ENCODE peak calls at places on chromosomes 7 and 10, in five cellular contexts. One of them, this sample, is unnamed. For H3K4me1, the result is how much of the 10 kb centered on the place peaks cover.

GRCh38 chr10:121681171-121681752 is 83.0 kb upstream of the FGFR2 start:
- DNase-seq in aorta: no peak
- DNase-seq in mesendoderm: peak
- DNase-seq in Panc1: no peak
- DNase-seq in gastrocnemius medialis: no peak
- DNase-seq in this sample: no peak

GRCh38 chr7:138842111-138842510 is 44.1 kb upstream of the ATP6V0A4 start:
- DNase-seq in aorta: no peak
- DNase-seq in Panc1: no peak
- DNase-seq in mesendoderm: peak
- DNase-seq in gastrocnemius medialis: no peak
- DNase-seq in this sample: no peak

GRCh38 chr7:132049462-132050304 is 493.3 kb upstream of the PODXL start:
- DNase-seq in Panc1: peak
- DNase-seq in gastrocnemius medialis: no peak
- DNase-seq in mesendoderm: peak
- DNase-seq in aorta: no peak
- DNase-seq in this sample: no peak

GRCh38 chr7:6416516-6417145 is 31.1 kb downstream of the DAGLB start:
- DNase-seq in aorta: no peak
- DNase-seq in gastrocnemius medialis: no peak
- DNase-seq in mesendoderm: peak
- DNase-seq in Panc1: no peak
- DNase-seq in this sample: no peak

GRCh38 chr7:140909476-140910161 is 15.1 kb downstream of the BRAF start:
- DNase-seq in aorta: no peak
- DNase-seq in gastrocnemius medialis: no peak
- DNase-seq in Panc1: no peak
- DNase-seq in mesendoderm: no peak
- DNase-seq in this sample: no peak

GRCh38 chr7:35482231-35482630 is 212.7 kb downstream of the HERPUD2 start:
- DNase-seq in aorta: no peak
- DNase-seq in mesendoderm: peak
- DNase-seq in gastrocnemius medialis: no peak
- DNase-seq in Panc1: no peak
- DNase-seq in this sample: no peak

GRCh38 chr10:80160361-80161128 is 28.0 kb downstream of the PLAC9 start:
- DNase-seq in aorta: peak
- DNase-seq in Panc1: no peak
- DNase-seq in gastrocnemius medialis: no peak
- DNase-seq in mesendoderm: no peak
- DNase-seq in this sample: no peak

GRCh38 chr10:98920362-98920761 is 315.3 kb downstream of the HPSE2 start:
- DNase-seq in aorta: no peak
- DNase-seq in Panc1: no peak
- DNase-seq in gastrocnemius medialis: no peak
- DNase-seq in mesendoderm: no peak
- DNase-seq in this sample: no peak

GRCh38 chr7:73520673-73521635 is 1.1 kb downstream of the BAZ1B start:
- DNase-seq in mesendoderm: peak
- DNase-seq in aorta: no peak
- DNase-seq in gastrocnemius medialis: no peak
- DNase-seq in Panc1: no peak
- DNase-seq in this sample: no peak

GRCh38 chr10:104117839-104118323 is 4.1 kb upstream of the SFR1 start:
- DNase-seq in gastrocnemius medialis: no peak
- DNase-seq in mesendoderm: no peak
- DNase-seq in Panc1: no peak
- DNase-seq in aorta: no peak
- DNase-seq in this sample: no peak

GRCh38 chr7:140625908-140626868 is 14.4 kb downstream of the DENND2A start:
- DNase-seq in Panc1: no peak
- DNase-seq in mesendoderm: peak
- DNase-seq in aorta: peak
- DNase-seq in gastrocnemius medialis: peak
- DNase-seq in this sample: peak

GRCh38 chr10:50552771-50553535 is 70.8 kb downstream of the SGMS1 start:
- DNase-seq in gastrocnemius medialis: no peak
- DNase-seq in Panc1: no peak
- DNase-seq in aorta: no peak
- DNase-seq in mesendoderm: peak
- DNase-seq in this sample: no peak

GRCh38 chr10:11180228-11180627 is 162.6 kb downstream of the CELF2 start:
- DNase-seq in mesendoderm: no peak
- DNase-seq in Panc1: no peak
- DNase-seq in gastrocnemius medialis: no peak
- DNase-seq in aorta: peak
- DNase-seq in this sample: no peak

GRCh38 chr7:64883113-64883905 is 19.8 kb upstream of the ZNF273 start:
- DNase-seq in aorta: no peak
- DNase-seq in Panc1: no peak
- DNase-seq in mesendoderm: no peak
- DNase-seq in gastrocnemius medialis: no peak
- DNase-seq in this sample: no peak

GRCh38 chr10:62166331-62167154 is 102.1 kb downstream of the RTKN2 start:
- DNase-seq in Panc1: no peak
- DNase-seq in aorta: peak
- DNase-seq in gastrocnemius medialis: peak
- DNase-seq in mesendoderm: no peak
- DNase-seq in this sample: peak

DNA sequence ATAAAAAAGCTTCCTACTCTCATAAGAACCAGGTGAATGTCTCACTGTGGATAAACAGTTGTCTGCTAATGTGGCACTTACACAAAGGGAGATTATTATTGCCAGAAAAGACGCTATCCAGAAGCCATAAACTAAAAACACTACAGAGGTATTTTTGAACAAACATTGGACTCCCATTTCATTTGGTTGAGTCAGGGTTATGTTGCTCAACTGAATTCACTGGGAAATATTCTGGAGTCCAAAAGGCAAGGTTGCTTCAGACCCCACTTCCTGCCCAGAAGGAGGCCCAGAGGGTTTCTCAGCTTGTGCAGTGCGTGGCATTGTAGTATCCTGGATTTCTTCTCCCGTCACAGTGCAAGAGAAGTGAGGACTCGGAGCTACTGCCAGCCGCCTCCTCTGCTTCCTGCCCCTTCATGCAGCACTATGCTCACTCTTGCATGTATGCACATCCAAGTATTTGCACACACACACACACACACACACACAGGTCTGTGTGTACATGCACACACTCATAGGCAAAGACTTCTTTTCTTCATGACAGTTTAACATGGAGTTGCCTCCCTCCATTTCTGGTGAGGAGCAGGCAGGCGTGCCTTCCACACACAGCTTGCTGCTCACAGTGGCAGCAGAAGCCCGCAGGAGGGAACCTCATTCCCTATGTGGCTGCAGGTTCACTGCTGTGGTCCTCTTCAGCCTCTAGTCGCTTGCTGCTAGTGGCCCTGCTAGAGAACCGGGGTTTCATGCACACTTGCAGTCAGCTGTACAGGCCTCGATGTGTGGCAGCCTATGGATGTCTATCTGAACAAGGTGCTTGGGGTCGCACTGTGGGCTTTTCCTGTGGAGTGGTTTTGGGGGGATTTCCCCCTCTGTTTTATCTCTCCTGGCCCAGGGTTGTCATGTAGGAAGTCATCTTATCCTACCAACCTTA is 10.2 kb downstream of the DENND10 start:
- DNase-seq in aorta: no peak
- DNase-seq in Panc1: no peak
- DNase-seq in mesendoderm: no peak
- DNase-seq in gastrocnemius medialis: no peak
- DNase-seq in this sample: no peak
- H3K4me1 ChIP-seq in aorta: under half
- H3K4me1 ChIP-seq in Panc1: under half
- H3K4me1 ChIP-seq in mesendoderm: under half
- H3K4me1 ChIP-seq in gastrocnemius medialis: under half
- H3K4me1 ChIP-seq in this sample: under half

DNA sequence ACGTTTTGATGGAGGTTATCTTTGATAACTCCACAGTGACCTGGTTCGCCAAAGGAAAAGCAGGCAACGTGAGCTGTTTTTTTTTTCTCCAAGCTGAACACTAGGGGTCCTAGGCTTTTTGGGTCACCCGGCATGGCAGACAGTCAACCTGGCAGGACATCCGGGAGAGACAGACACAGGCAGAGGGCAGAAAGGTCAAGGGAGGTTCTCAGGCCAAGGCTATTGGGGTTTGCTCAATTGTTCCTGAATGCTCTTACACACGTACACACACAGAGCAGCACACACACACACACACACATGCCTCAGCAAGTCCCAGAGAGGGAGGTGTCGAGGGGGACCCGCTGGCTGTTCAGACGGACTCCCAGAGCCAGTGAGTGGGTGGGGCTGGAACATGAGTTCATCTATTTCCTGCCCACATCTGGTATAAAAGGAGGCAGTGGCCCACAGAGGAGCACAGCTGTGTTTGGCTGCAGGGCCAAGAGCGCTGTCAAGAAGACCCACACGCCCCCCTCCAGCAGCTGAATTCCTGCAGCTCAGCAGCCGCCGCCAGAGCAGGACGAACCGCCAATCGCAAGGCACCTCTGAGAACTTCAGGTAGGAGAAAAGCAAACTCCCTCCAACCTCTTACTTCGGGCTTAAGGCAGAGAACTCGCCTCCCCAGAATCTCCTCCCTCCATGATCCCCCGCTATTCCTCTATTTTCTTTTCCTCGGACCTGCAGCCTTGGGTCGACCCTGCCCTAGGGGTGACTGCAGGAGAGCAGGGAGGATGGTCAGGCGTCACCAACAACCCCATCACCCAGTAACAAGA is at the start of gene SERPINE1:
- DNase-seq in Panc1: peak
- DNase-seq in aorta: peak
- DNase-seq in gastrocnemius medialis: peak
- DNase-seq in mesendoderm: peak
- DNase-seq in this sample: peak
- H3K4me3 ChIP-seq in Panc1: peak
- H3K4me3 ChIP-seq in aorta: peak
- H3K4me3 ChIP-seq in gastrocnemius medialis: peak
- H3K4me3 ChIP-seq in mesendoderm: no peak
- H3K4me3 ChIP-seq in this sample: peak

DNA sequence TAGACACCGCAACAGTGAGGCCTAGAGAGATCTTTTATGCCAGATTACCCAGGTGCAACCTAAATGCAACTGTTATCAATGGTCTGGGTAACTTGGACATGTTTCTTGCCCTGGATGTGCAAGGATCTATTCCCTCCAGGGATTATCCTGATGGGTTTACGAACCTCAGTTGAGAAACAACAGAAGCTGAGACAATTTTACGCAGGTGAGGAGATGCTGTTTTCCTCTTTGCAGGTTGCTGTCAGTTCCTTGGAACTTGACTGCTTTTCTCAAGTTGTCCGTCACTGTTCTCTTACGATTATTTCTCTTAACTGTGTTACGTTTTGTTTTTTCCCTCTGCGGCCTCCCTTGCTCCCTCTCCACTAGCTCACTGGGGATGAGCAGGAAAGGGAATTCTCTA is 1.4 kb downstream of the PURB start:
- DNase-seq in aorta: no peak
- DNase-seq in Panc1: no peak
- DNase-seq in gastrocnemius medialis: no peak
- DNase-seq in mesendoderm: no peak
- DNase-seq in this sample: no peak
- H3K4me1 ChIP-seq in aorta: under half
- H3K4me1 ChIP-seq in Panc1: under half
- H3K4me1 ChIP-seq in gastrocnemius medialis: half or more
- H3K4me1 ChIP-seq in mesendoderm: under half
- H3K4me1 ChIP-seq in this sample: half or more

DNA sequence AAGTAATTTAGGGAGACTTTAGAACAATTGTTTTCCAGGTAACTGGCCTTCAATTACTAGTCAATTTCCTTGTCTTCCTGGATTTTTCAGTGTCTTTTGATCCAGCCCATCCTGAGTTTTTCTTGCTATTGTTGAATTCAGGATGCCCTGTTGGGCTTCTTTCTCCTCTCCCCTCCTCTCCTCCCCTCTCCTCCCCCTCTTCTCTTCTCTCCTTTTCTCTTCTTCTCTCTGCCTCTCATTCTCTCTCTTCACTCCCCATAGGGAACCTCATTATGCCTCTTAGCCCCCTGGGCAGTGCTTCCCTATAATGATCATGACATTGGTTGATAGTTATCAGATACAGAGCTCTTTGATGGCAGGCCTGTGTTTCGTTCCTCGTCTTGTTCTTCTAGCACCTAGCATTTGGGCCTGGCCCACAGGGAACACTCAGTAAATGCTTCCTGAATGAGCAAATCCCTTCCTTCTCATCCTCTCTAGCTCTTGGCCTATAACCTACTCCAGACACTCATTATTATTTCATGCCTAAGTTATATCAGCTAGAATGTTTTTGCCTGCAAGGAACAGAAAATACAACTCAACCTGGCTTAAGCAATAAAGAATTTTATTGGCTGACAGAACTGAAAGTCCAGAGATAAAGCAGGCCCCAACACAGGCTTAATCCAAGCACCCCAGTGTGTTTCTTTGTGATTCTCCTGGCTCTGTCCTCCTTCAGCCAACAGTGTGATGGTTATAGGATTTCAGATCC is 56.8 kb downstream of the CACNB2 start:
- DNase-seq in mesendoderm: peak
- DNase-seq in aorta: no peak
- DNase-seq in Panc1: no peak
- DNase-seq in gastrocnemius medialis: no peak
- DNase-seq in this sample: no peak
- H3K4me3 ChIP-seq in mesendoderm: no peak
- H3K4me3 ChIP-seq in aorta: no peak
- H3K4me3 ChIP-seq in Panc1: no peak
- H3K4me3 ChIP-seq in gastrocnemius medialis: no peak
- H3K4me3 ChIP-seq in this sample: no peak

DNA sequence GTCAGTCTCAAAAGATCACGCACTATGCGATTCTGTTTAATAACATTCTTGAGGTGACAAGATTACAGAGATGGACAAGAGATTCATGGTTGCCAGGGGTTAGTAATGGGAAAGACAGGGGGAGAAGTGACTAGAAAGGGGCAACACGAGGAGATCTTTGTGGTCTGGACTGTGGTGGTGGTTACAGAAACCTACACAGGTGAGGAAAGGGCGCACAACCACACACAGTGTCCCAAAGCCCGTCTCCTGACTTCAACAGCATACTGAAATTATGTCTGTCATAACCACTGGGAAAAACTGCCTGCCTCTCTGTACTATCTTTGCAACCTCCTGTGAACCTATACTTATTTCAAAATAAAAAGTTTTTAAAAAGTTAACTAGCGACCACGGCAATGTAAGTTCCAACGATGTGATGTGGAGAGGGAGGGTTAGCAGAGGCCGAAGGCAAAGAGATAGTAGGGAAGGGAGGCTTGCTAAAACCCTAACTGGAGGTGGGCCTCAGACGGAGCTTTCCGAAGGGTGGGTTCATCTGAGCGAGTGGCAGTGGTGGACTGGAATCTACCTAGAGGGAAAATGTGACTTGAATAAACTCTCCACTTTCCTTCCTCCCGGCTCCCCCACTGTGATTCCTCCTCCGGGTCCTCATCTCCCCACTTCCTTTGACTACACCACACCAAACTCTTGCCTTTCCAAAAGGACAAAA is 43.7 kb downstream of the GNA12 start:
- DNase-seq in mesendoderm: no peak
- DNase-seq in Panc1: no peak
- DNase-seq in aorta: no peak
- DNase-seq in gastrocnemius medialis: no peak
- DNase-seq in this sample: no peak
- H3K4me1 ChIP-seq in mesendoderm: under half
- H3K4me1 ChIP-seq in Panc1: half or more
- H3K4me1 ChIP-seq in aorta: under half
- H3K4me1 ChIP-seq in gastrocnemius medialis: under half
- H3K4me1 ChIP-seq in this sample: under half

GRCh38 chr10:60338002-60338564 is 51.6 kb downstream of the ANK3 start:
- DNase-seq in gastrocnemius medialis: no peak
- DNase-seq in mesendoderm: no peak
- DNase-seq in Panc1: no peak
- DNase-seq in aorta: no peak
- DNase-seq in this sample: no peak
- H3K4me3 ChIP-seq in gastrocnemius medialis: no peak
- H3K4me3 ChIP-seq in mesendoderm: no peak
- H3K4me3 ChIP-seq in Panc1: no peak
- H3K4me3 ChIP-seq in aorta: no peak
- H3K4me3 ChIP-seq in this sample: no peak